ENCODE peak calls at places on chromosomes 11 and 22, in four cellular contexts. R, U, F and E are unnamed samples.

GRCh38 chr11:35796542-35796941 is 134.0 kb downstream of the TRIM44 start:
- DNase-seq in R (peak), U (no peak), F (no peak), E (no peak)

GRCh38 chr11:62705401-62705800 is 1.8 kb downstream of the BSCL2 start:
- DNase-seq in R (peak), U (no peak), F (peak), E (no peak)

GRCh38 chr11:72685560-72686480 is 11.6 kb upstream of the PDE2A start:
- DNase-seq in R (no peak), U (no peak), F (no peak), E (no peak)

GRCh38 chr22:28820885-28821284 is 20.5 kb upstream of the XBP1 start:
- DNase-seq in R (no peak), U (no peak), F (no peak), E (no peak)

GRCh38 chr11:87097582-87097981 is 59.8 kb downstream of the TMEM135 start:
- DNase-seq in R (peak), U (no peak), F (no peak), E (no peak)

GRCh38 chr22:46287873-46288751 is 8.6 kb upstream of the GTSE1 start:
- DNase-seq in R (no peak), U (no peak), F (peak), E (no peak)

GRCh38 chr11:20909995-20910726 is 240.8 kb downstream of the NELL1 start:
- DNase-seq in R (no peak), U (no peak), F (no peak), E (no peak)

GRCh38 chr11:73267122-73267846 is 4.9 kb upstream of the P2RY6 start:
- DNase-seq in R (no peak), U (no peak), F (no peak), E (no peak)

GRCh38 chr22:29883045-29883830 is at the start of gene MTMR3:
- DNase-seq in R (peak), U (no peak), F (peak), E (peak)

GRCh38 chr11:130457909-130458729 is 9.7 kb downstream of the ADAMTS15 start:
- DNase-seq in R (peak), U (no peak), F (no peak), E (no peak)

GRCh38 chr11:13384837-13385417 is 78.1 kb downstream of the BTBD10 start:
- DNase-seq in R (peak), U (peak), F (no peak), E (no peak)

GRCh38 chr11:116791002-116791812 is 472 bp downstream of the APOA5 start:
- DNase-seq in R (no peak), U (no peak), F (peak), E (peak)

GRCh38 chr22:19755722-19756287 is 4.8 kb upstream of the TBX1 start:
- DNase-seq in R (no peak), U (no peak), F (no peak), E (no peak)

GRCh38 chr11:119664063-119664572 is 64.9 kb downstream of the NECTIN1 start:
- DNase-seq in R (no peak), U (no peak), F (no peak), E (no peak)

GRCh38 chr11:78417175-78417887 is at the start of gene GAB2:
- DNase-seq in R (no peak), U (no peak), F (no peak), E (peak)

GRCh38 chr11:120974466-120974865 is 49.4 kb upstream of the TBCEL start:
- DNase-seq in R (no peak), U (no peak), F (no peak), E (no peak)

GRCh38 chr11:57567512-57568329 is at the start of gene UBE2L6:
- DNase-seq in R (no peak), U (no peak), F (peak), E (peak)

GRCh38 chr11:57263351-57263750 is 26.3 kb upstream of the APLNR start:
- DNase-seq in R (no peak), U (no peak), F (no peak), E (no peak)

GRCh38 chr11:72970557-72971118 is 156.4 kb downstream of the ATG16L2 start:
- DNase-seq in R (no peak), U (no peak), F (no peak), E (no peak)

GRCh38 chr11:11740081-11740702 is 101.6 kb upstream of the USP47 start:
- DNase-seq in R (no peak), U (no peak), F (no peak), E (no peak)

GRCh38 chr11:44349328-44349727 is 39.4 kb upstream of the ALX4 start:
- DNase-seq in R (no peak), U (no peak), F (no peak), E (no peak)

GRCh38 chr11:44348114-44348513 is 38.2 kb upstream of the ALX4 start:
- DNase-seq in R (no peak), U (no peak), F (no peak), E (no peak)

GRCh38 chr11:44351006-44351660 is 41.2 kb upstream of the ALX4 start:
- DNase-seq in R (no peak), U (no peak), F (peak), E (no peak)

GRCh38 chr11:44348721-44349120 is 38.8 kb upstream of the ALX4 start:
- DNase-seq in R (no peak), U (no peak), F (no peak), E (no peak)

GRCh38 chr11:44351898-44352498 is 42.1 kb upstream of the ALX4 start:
- DNase-seq in R (no peak), U (no peak), F (peak), E (no peak)
- TF ChIP-seq CTCF in R (peak), U (peak), F (peak), E (no peak)

GRCh38 chr11:2961080-2961479 is 31.0 kb downstream of the NAP1L4 start:
- DNase-seq in R (no peak), U (no peak), F (no peak), E (no peak)

GRCh38 chr11:2951235-2952110 is 22.3 kb upstream of the PHLDA2 start:
- DNase-seq in R (peak), U (no peak), F (no peak), E (no peak)

GRCh38 chr11:2954263-2954662 is 25.0 kb upstream of the PHLDA2 start:
- DNase-seq in R (no peak), U (no peak), F (no peak), E (no peak)

GRCh38 chr11:2950825-2951224 is 21.6 kb upstream of the PHLDA2 start:
- DNase-seq in R (no peak), U (no peak), F (no peak), E (no peak)

GRCh38 chr11:2955896-2956476 is 26.8 kb upstream of the PHLDA2 start:
- DNase-seq in R (no peak), U (no peak), F (no peak), E (no peak)
- TF ChIP-seq CTCF in R (no peak), U (peak), F (no peak), E (no peak)

DNA sequence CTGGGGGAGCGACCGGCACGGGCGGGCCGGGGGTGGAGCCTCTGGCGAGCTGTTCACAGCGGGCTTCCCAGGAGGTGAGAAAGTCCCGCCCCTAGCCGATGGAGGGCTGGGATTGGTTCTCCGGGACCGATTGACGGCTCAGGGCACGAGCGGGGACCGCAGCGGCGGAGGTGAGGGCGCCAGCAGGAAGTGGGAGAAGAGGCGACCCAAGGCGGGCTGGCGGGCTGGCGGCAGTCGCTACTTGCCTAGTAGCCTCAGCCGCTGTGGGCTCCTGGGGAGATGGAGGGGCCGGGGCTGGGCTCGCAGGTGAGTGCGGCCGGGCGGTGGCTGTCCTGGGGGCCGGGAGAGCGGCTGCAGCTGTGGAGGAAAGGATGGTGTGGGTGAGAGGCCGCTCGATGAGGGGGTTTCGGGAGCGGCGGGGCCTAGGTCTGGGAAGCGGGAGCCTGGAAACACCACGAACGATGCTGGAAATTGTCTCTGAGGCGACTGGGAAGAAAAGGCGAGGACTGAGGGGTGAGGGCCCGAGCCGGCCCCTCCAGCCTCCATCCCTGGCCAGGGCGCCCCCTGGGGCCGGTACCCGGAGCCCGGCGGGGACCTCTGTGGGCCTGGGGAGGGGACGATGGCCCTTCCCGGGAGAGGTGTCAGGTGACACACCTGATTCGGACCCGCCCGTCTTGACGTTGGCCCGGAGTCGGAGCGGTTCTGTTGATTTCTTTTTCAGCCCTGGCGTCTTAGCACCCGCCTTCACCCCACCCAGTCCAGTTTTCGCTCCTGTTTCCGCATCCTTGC is at the start of gene ZDHHC13:
- DNase-seq in R (peak), U (peak), F (peak), E (peak)
- TF ChIP-seq CTCF in R (peak), U (peak), F (peak), E (peak)

DNA sequence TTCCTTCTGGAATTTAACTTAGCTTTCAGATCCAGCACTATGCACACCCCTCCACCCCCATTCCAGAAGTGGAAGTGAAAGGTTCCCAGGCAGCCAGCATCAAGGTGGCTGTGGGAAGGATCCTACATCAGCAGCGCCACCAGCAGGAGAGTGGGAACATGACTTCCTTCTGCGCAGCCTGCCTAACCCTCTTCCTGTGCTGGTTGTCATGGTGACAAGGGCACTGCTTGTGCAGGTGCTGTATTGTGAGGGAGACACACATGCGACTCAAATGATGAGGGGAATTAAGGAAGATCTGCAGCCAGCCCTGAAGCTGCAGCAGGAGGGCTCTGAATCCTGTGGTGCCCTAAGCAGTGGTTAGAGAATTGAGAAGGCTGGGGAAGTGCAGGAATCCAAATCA is 904.4 kb upstream of the API5 start:
- DNase-seq in R (peak), U (no peak), F (no peak), E (no peak)
- TF ChIP-seq CTCF in R (peak), U (peak), F (no peak), E (no peak)

GRCh38 chr22:39243443-39244072 is 1.2 kb downstream of the PDGFB start:
- DNase-seq in R (peak), U (no peak), F (no peak), E (no peak)
- TF ChIP-seq CTCF in R (no peak), U (no peak), F (no peak), E (no peak)

GRCh38 chr11:110249066-110249465 is 47.3 kb downstream of the RDX start:
- DNase-seq in R (no peak), U (no peak), F (no peak), E (no peak)
- TF ChIP-seq CTCF in R (peak), U (no peak), F (peak), E (no peak)